ENCODE peak calls at places on chromosomes 1 and 21, in five cellular contexts. C, A, I, T and L are unnamed samples. For H4K20me1, the result is how much of the 10 kb centered on the place peaks cover.

GRCh38 chr1:181104790-181105133 is 16.3 kb downstream of the IER5 start:
- DNase-seq in C (no peak), A (no peak), I (peak), T (peak), L (no peak)

GRCh38 chr1:37705399-37705798 is 13.1 kb downstream of the CDCA8 start:
- DNase-seq in C (no peak), A (no peak), I (no peak), T (peak), L (no peak)

GRCh38 chr1:1955651-1956094 is 36.6 kb upstream of the TMEM52 start:
- DNase-seq in C (no peak), A (no peak), I (no peak), T (no peak), L (no peak)

GRCh38 chr1:214259353-214259982 is 21.5 kb upstream of the SMYD2 start:
- DNase-seq in C (peak), A (no peak), I (no peak), T (peak), L (no peak)

GRCh38 chr1:159839135-159839849 is 12.6 kb downstream of the SLAMF8 start:
- DNase-seq in C (no peak), A (no peak), I (no peak), T (no peak), L (no peak)

GRCh38 chr1:43313771-43314170 is 13.0 kb downstream of the TIE1 start:
- DNase-seq in C (no peak), A (no peak), I (no peak), T (no peak), L (no peak)

GRCh38 chr1:205822397-205822796 is 9.4 kb upstream of the SLC41A1 start:
- DNase-seq in C (no peak), A (no peak), I (no peak), T (no peak), L (no peak)

GRCh38 chr1:116874622-116875277 is 35.0 kb upstream of the PTGFRN start:
- DNase-seq in C (no peak), A (no peak), I (no peak), T (peak), L (no peak)

GRCh38 chr1:212458817-212459216 is 26.1 kb downstream of the NENF start:
- DNase-seq in C (no peak), A (no peak), I (no peak), T (no peak), L (peak)

DNA sequence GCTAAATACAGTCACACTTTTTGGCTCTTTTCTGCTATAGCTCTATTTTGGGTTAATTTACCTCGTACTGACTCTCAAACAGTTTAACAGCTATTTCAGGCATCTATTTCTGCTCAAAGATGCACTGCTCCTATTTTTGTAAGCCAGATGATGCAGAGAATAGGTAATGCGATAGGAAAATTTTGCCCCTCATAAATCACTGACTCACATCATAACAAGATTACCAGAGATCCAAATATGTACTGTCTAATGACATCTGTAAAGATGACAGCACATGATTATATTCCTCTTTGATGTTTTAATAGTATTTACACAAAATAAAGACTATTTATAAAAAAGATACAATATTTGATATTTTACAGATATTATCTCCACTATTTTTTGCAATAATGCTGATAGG is 58.7 kb downstream of the XCL1 start:
- DNase-seq in C (no peak), A (no peak), I (no peak), T (no peak), L (no peak)
- H3K27ac ChIP-seq in C (no peak), A (no peak), I (no peak), T (no peak), L (no peak)

GRCh38 chr21:33684923-33685560 is 42.7 kb downstream of the ITSN1 start:
- DNase-seq in C (peak), A (no peak), I (no peak), T (no peak), L (peak)

GRCh38 chr21:33687634-33688033 is 45.3 kb downstream of the ITSN1 start:
- DNase-seq in C (peak), A (no peak), I (no peak), T (no peak), L (peak)

GRCh38 chr21:33685613-33686197 is 43.4 kb downstream of the ITSN1 start:
- DNase-seq in C (peak), A (no peak), I (no peak), T (peak), L (peak)

GRCh38 chr21:33688343-33688742 is 46.0 kb downstream of the ITSN1 start:
- DNase-seq in C (no peak), A (no peak), I (no peak), T (peak), L (no peak)

GRCh38 chr21:33686386-33686785 is 44.1 kb downstream of the ITSN1 start:
- DNase-seq in C (no peak), A (no peak), I (no peak), T (peak), L (peak)
- H3K4me2 ChIP-seq in C (peak), A (peak), I (peak), T (peak), L (peak)

GRCh38 chr1:90716552-90717355 is at the start of gene BARHL2:
- DNase-seq in C (no peak), A (no peak), I (peak), T (no peak), L (no peak)
- H4K20me1 ChIP-seq in C (under half), A (under half), I (under half), T (under half), L (under half)

GRCh38 chr1:6239213-6239752 is 3.5 kb upstream of the ICMT start:
- DNase-seq in C (no peak), A (no peak), I (peak), T (no peak), L (no peak)
- H3K27ac ChIP-seq in C (no peak), A (no peak), I (peak), T (no peak), L (no peak)

DNA sequence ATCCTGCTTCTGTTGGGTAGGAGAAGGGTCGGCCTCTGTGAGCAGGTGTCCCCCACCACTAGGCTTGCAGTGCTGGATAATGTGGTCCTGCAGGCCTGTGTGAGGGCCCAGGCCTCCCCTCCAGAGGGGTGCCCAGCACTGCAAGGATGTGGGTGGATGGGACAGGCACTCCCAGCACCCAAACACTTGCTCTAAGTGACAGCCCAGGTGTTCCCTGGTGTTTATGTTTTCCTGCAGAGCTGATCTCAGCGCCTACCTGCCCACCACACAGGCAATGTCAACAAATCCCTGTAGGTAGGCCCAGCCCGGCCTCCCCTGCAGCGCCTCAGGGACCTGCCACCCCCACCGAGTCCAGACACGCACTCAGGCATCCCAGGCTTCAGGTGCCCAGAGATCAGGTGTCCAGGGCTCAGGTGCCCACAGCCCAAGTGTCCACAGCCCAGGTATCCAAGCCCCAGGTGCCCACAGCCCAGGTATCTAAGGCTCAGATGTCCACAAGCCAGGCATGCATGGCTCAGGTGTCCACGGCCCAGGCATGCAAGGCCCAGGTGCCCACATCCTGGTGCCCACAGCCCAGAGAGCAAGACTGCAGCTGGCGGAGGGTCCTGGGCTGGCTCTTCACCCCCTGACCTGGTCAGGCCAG is 59.2 kb downstream of the WNT9A start:
- DNase-seq in C (no peak), A (no peak), I (no peak), T (no peak), L (no peak)
- H3K4me2 ChIP-seq in C (no peak), A (no peak), I (no peak), T (no peak), L (no peak)

GRCh38 chr1:27574001-27574781 is 29.8 kb downstream of the AHDC1 start:
- DNase-seq in C (no peak), A (no peak), I (no peak), T (no peak), L (no peak)

GRCh38 chr1:27575861-27576331 is 28.0 kb downstream of the AHDC1 start:
- DNase-seq in C (no peak), A (no peak), I (peak), T (peak), L (peak)

GRCh38 chr1:27576846-27577245 is 27.1 kb downstream of the AHDC1 start:
- DNase-seq in C (no peak), A (no peak), I (no peak), T (no peak), L (no peak)

GRCh38 chr1:27574871-27575831 is 28.8 kb downstream of the AHDC1 start:
- DNase-seq in C (peak), A (no peak), I (peak), T (peak), L (no peak)

DNA sequence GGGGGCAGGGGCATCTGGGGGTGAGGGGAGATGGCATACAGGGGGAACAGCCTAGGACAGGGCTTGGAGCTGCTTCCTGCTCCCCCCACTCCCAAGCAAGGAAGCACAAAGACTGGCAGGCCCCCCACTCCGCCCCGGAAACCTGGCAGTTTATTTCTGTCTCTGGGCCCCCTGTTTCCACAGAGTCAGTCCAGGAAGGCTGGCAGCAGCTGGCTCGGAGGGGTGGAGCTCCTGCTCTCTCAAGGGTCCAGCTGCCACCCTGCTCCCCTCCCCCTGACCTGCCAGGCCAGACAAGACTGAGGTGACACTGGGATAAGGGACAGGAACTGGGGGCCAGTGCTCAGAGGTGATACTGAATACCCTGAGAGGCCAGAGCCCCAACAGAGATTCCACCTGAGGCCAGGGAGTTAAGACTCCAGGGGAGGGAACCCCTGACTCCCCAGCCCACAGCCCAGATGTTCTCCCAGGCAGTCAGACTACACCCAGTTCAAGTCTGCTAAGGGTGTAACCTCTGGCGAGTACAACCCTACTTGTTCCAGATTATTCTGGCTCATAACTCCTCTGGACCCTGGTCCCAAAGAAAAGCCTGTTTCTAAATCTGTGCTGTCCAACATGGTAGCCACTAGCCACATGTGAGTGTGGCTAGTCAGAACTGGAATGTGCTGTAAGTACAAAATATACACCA is 26.3 kb downstream of the AHDC1 start:
- DNase-seq in C (no peak), A (no peak), I (no peak), T (no peak), L (no peak)
- H4K20me1 ChIP-seq in C (under half), A (under half), I (under half), T (under half), L (under half)

GRCh38 chr21:37445228-37445627 is 78.7 kb downstream of the DYRK1A start:
- DNase-seq in C (peak), A (no peak), I (no peak), T (peak), L (no peak)
- H3K27ac ChIP-seq in C (no peak), A (no peak), I (no peak), T (peak), L (no peak)